ENCODE peak calls at places on chromosomes 13 and 19, in eight cellular contexts. One of them, this sample, is unnamed.

GRCh38 chr19:46115396-46116109 is 8.9 kb downstream of the IGFL3 start:
- DNase-seq in stimulated activated CD4-positive, alpha-beta T cell treated with anti-CD3 and anti-CD28 coated beads, Interleukin-1b, Interleukin-23, amount 100 ng/mL, for 4 hours: no peak
- DNase-seq in EL: peak; percentile 73
- DNase-seq in head of caudate nucleus: peak; percentile 8
- DNase-seq in stomach: no peak
- DNase-seq in DMS153: no peak
- DNase-seq in iris pigment epithelial cell: peak; percentile 87
- DNase-seq in left ventricle myocardium inferior: no peak
- DNase-seq in this sample: no peak

GRCh38 chr13:20882206-20882605 is 20.3 kb downstream of the XPO4 start:
- DNase-seq in stimulated activated CD4-positive, alpha-beta T cell treated with anti-CD3 and anti-CD28 coated beads, Interleukin-1b, Interleukin-23, amount 100 ng/mL, for 4 hours: no peak
- DNase-seq in EL: peak; percentile 45
- DNase-seq in head of caudate nucleus: no peak
- DNase-seq in stomach: no peak
- DNase-seq in DMS153: no peak
- DNase-seq in iris pigment epithelial cell: peak; percentile 31
- DNase-seq in left ventricle myocardium inferior: no peak
- DNase-seq in this sample: no peak

GRCh38 chr19:13062317-13062716 is 40.3 kb downstream of the LYL1 start:
- DNase-seq in stimulated activated CD4-positive, alpha-beta T cell treated with anti-CD3 and anti-CD28 coated beads, Interleukin-1b, Interleukin-23, amount 100 ng/mL, for 4 hours: no peak
- DNase-seq in EL: no peak
- DNase-seq in head of caudate nucleus: no peak
- DNase-seq in stomach: no peak
- DNase-seq in DMS153: no peak
- DNase-seq in iris pigment epithelial cell: no peak
- DNase-seq in left ventricle myocardium inferior: no peak
- DNase-seq in this sample: no peak

GRCh38 chr19:19053508-19054314 is 10.1 kb upstream of the SLC25A42 start:
- DNase-seq in stimulated activated CD4-positive, alpha-beta T cell treated with anti-CD3 and anti-CD28 coated beads, Interleukin-1b, Interleukin-23, amount 100 ng/mL, for 4 hours: peak; percentile 53
- DNase-seq in EL: peak; percentile 51
- DNase-seq in head of caudate nucleus: peak; percentile 42
- DNase-seq in stomach: peak; percentile 70
- DNase-seq in DMS153: no peak
- DNase-seq in iris pigment epithelial cell: peak; percentile 34
- DNase-seq in left ventricle myocardium inferior: peak; percentile 76
- DNase-seq in this sample: no peak

GRCh38 chr19:49676136-49676689 is 858 bp upstream of the PRMT1 start:
- DNase-seq in stimulated activated CD4-positive, alpha-beta T cell treated with anti-CD3 and anti-CD28 coated beads, Interleukin-1b, Interleukin-23, amount 100 ng/mL, for 4 hours: no peak
- DNase-seq in EL: peak; percentile 92
- DNase-seq in head of caudate nucleus: peak; percentile 75
- DNase-seq in stomach: peak; percentile 84
- DNase-seq in DMS153: peak; percentile 90
- DNase-seq in iris pigment epithelial cell: peak; percentile 95
- DNase-seq in left ventricle myocardium inferior: peak; percentile 86
- DNase-seq in this sample: no peak

GRCh38 chr19:18967358-18968146 is 26.5 kb upstream of the HOMER3 start:
- DNase-seq in stimulated activated CD4-positive, alpha-beta T cell treated with anti-CD3 and anti-CD28 coated beads, Interleukin-1b, Interleukin-23, amount 100 ng/mL, for 4 hours: no peak
- DNase-seq in EL: peak; percentile 60
- DNase-seq in head of caudate nucleus: no peak
- DNase-seq in stomach: peak; percentile 34
- DNase-seq in DMS153: no peak
- DNase-seq in iris pigment epithelial cell: peak; percentile 56
- DNase-seq in left ventricle myocardium inferior: peak; percentile 60
- DNase-seq in this sample: no peak

GRCh38 chr13:78028960-78029359 is 110.3 kb upstream of the EDNRB start:
- DNase-seq in stimulated activated CD4-positive, alpha-beta T cell treated with anti-CD3 and anti-CD28 coated beads, Interleukin-1b, Interleukin-23, amount 100 ng/mL, for 4 hours: no peak
- DNase-seq in EL: no peak
- DNase-seq in head of caudate nucleus: no peak
- DNase-seq in stomach: no peak
- DNase-seq in DMS153: no peak
- DNase-seq in iris pigment epithelial cell: no peak
- DNase-seq in left ventricle myocardium inferior: no peak
- DNase-seq in this sample: no peak

GRCh38 chr19:46753420-46754155 is 7.3 kb upstream of the STRN4 start:
- DNase-seq in stimulated activated CD4-positive, alpha-beta T cell treated with anti-CD3 and anti-CD28 coated beads, Interleukin-1b, Interleukin-23, amount 100 ng/mL, for 4 hours: peak; percentile 46
- DNase-seq in EL: peak; percentile 36
- DNase-seq in head of caudate nucleus: no peak
- DNase-seq in stomach: peak; percentile 75
- DNase-seq in DMS153: peak; percentile 7
- DNase-seq in iris pigment epithelial cell: no peak
- DNase-seq in left ventricle myocardium inferior: peak; percentile 41
- DNase-seq in this sample: no peak

GRCh38 chr19:17873661-17874422 is 2.1 kb downstream of the SLC5A5 start:
- DNase-seq in stimulated activated CD4-positive, alpha-beta T cell treated with anti-CD3 and anti-CD28 coated beads, Interleukin-1b, Interleukin-23, amount 100 ng/mL, for 4 hours: peak; percentile 50
- DNase-seq in EL: no peak
- DNase-seq in head of caudate nucleus: no peak
- DNase-seq in stomach: peak; percentile 63
- DNase-seq in DMS153: no peak
- DNase-seq in iris pigment epithelial cell: peak; percentile 36
- DNase-seq in left ventricle myocardium inferior: no peak
- DNase-seq in this sample: no peak